ENCODE peak calls at places on chromosomes 7 and 10, in eight cellular contexts. F is BE2C, X is cardiac muscle cell, S is suprapubic skin, N is GM20000, Y is left ventricle myocardium inferior, U is fibroblast of pulmonary artery, M is mammary epithelial cell. A is an unnamed sample.

GRCh38 chr7:1459930-1460756 is 873 bp upstream of the MICALL2 start:
- DNase-seq in F (no peak), X (no peak), S (peak), N (peak), Y (peak), U (no peak), M (peak), A (no peak)

GRCh38 chr7:2042650-2043049 is 190.1 kb downstream of the MAD1L1 start:
- DNase-seq in F (peak), X (no peak), S (peak), N (no peak), Y (peak), U (no peak), M (no peak), A (no peak)

GRCh38 chr7:3493499-3493898 is 192.4 kb downstream of the SDK1 start:
- DNase-seq in F (no peak), X (no peak), S (no peak), N (no peak), Y (no peak), U (peak), M (peak), A (no peak)

GRCh38 chr7:137874390-137874789 is 27.6 kb upstream of the DGKI start:
- DNase-seq in F (no peak), X (no peak), S (no peak), N (no peak), Y (no peak), U (peak), M (no peak), A (no peak)

GRCh38 chr7:5649658-5650057 is 131.8 kb downstream of the RNF216 start:
- DNase-seq in F (no peak), X (no peak), S (no peak), N (no peak), Y (no peak), U (no peak), M (no peak), A (no peak)

GRCh38 chr10:75407716-75408511 is 6.3 kb upstream of the ZNF503 start:
- DNase-seq in F (no peak), X (peak), S (no peak), N (peak), Y (peak), U (no peak), M (peak), A (peak)

GRCh38 chr7:18212788-18213187 is 185.1 kb upstream of the PRPS1L1 start:
- DNase-seq in F (peak), X (peak), S (no peak), N (no peak), Y (no peak), U (peak), M (no peak), A (no peak)

GRCh38 chr7:44176486-44176885 is 12.8 kb downstream of the GCK start:
- DNase-seq in F (no peak), X (no peak), S (no peak), N (no peak), Y (no peak), U (no peak), M (no peak), A (no peak)

GRCh38 chr10:34010891-34011290 is 676.4 kb upstream of the NRP1 start:
- DNase-seq in F (no peak), X (no peak), S (no peak), N (no peak), Y (no peak), U (no peak), M (peak), A (no peak)

GRCh38 chr10:7408494-7409044 is 2.3 kb downstream of the SFMBT2 start:
- DNase-seq in F (peak), X (peak), S (no peak), N (peak), Y (peak), U (peak), M (peak), A (peak)

GRCh38 chr10:48523212-48523819 is 81.6 kb downstream of the ARHGAP22 start:
- DNase-seq in F (no peak), X (peak), S (no peak), N (no peak), Y (peak), U (peak), M (no peak), A (peak)

GRCh38 chr10:128494665-128495064 is 368.4 kb upstream of the MKI67 start:
- DNase-seq in F (no peak), X (no peak), S (no peak), N (no peak), Y (no peak), U (no peak), M (no peak), A (no peak)

GRCh38 chr7:143375298-143376034 is 5.7 kb upstream of the ZYX start:
- DNase-seq in F (no peak), X (no peak), S (no peak), N (no peak), Y (no peak), U (no peak), M (no peak), A (no peak)

GRCh38 chr7:18778594-18778993 is 283.0 kb downstream of the HDAC9 start:
- DNase-seq in F (no peak), X (no peak), S (no peak), N (no peak), Y (no peak), U (peak), M (no peak), A (no peak)

GRCh38 chr7:132757778-132758177 is 181.5 kb upstream of the PLXNA4 start:
- DNase-seq in F (no peak), X (no peak), S (no peak), N (no peak), Y (no peak), U (no peak), M (no peak), A (no peak)

GRCh38 chr10:26725837-26726727 is 28.6 kb downstream of the PDSS1 start:
- DNase-seq in F (peak), X (peak), S (no peak), N (peak), Y (peak), U (peak), M (peak), A (peak)

GRCh38 chr7:156897673-156898072 is 4.7 kb upstream of the LMBR1 start:
- DNase-seq in F (no peak), X (no peak), S (no peak), N (no peak), Y (no peak), U (peak), M (peak), A (no peak)

GRCh38 chr10:7151538-7151937 is 259.3 kb downstream of the SFMBT2 start:
- DNase-seq in F (no peak), X (no peak), S (no peak), N (no peak), Y (no peak), U (no peak), M (no peak), A (no peak)

GRCh38 chr10:120477723-120478270 is 20.8 kb downstream of the PLPP4 start:
- DNase-seq in F (no peak), X (no peak), S (no peak), N (no peak), Y (no peak), U (peak), M (no peak), A (no peak)

GRCh38 chr7:46725838-46726237 is 804.8 kb upstream of the IGFBP3 start:
- DNase-seq in F (no peak), X (no peak), S (no peak), N (no peak), Y (no peak), U (peak), M (no peak), A (no peak)

GRCh38 chr10:22649390-22649841 is 65.0 kb downstream of the PIP4K2A start:
- DNase-seq in F (no peak), X (no peak), S (no peak), N (no peak), Y (no peak), U (no peak), M (no peak), A (no peak)

GRCh38 chr10:22648547-22648961 is 65.8 kb downstream of the PIP4K2A start:
- DNase-seq in F (no peak), X (no peak), S (no peak), N (no peak), Y (no peak), U (peak), M (peak), A (no peak)

GRCh38 chr10:22649977-22650376 is 64.4 kb downstream of the PIP4K2A start:
- DNase-seq in F (no peak), X (no peak), S (no peak), N (no peak), Y (no peak), U (no peak), M (no peak), A (no peak)

GRCh38 chr10:22652988-22653431 is 61.4 kb downstream of the PIP4K2A start:
- DNase-seq in F (no peak), X (no peak), S (no peak), N (no peak), Y (no peak), U (no peak), M (no peak), A (no peak)

DNA sequence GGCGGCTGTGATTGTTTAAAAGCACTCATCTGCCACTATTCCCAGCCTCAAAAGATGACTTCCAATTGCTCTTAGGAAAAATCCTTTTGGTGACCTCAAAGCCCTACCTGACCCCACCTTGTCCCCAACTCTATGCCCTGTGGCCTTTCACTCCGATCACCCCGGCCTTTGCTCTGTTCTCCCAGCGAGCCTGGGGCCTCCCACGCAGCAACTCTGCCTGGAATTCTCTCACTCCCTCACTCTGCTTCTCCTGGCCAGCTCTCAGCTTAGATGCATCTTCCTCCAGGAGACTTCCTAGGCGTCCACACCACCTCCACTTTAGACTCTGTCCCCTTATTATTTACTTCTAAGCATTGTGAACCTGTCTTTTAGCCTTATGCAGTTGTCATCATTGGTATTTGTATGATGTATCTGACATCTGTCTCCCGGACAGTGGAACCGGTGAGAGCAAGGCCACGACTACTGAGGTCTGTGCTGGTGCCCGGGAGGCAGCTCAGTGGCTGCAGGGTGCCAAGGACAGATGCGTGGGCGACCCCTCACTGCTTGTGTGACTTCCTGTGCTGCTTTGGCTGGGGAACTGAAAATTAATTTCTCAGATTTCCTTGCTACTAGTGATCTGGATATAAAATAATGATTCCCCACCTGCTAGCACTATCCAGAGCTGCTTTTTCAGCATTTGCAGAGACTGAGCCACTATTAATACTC is 63.0 kb downstream of the PIP4K2A start:
- DNase-seq in F (no peak), X (no peak), S (no peak), N (no peak), Y (no peak), U (no peak), M (no peak), A (no peak)
- TF ChIP-seq CTCF in F (no peak), X (no peak), S (no peak), N (no peak), Y (no peak), U (no peak), M (no peak), A (no peak)

DNA sequence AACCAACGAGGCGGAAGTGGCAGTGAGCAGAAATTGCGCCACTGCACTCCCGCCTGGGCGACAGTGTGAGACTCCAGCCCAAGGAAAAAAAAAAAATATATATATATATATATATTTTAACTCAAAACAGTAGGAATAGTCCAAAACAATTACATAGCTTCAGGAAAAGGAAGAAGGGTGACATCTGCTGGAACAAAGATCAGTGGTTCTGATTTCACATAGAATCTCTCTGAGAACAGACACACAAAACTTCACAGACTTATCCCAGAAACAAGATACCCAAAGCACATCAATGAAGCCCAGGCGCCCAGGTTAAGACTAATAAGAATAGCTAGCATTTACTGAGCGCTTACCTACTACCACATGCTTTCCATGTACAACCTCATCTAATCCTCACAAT is 45.0 kb downstream of the DNMBP start:
- DNase-seq in F (no peak), X (no peak), S (no peak), N (no peak), Y (no peak), U (peak), M (no peak), A (no peak)
- TF ChIP-seq CTCF in F (no peak), X (peak), S (no peak), N (no peak), Y (peak), U (peak), M (no peak), A (no peak)

GRCh38 chr10:103842605-103843004 is 12.8 kb downstream of the SH3PXD2A start:
- DNase-seq in F (no peak), X (no peak), S (no peak), N (no peak), Y (no peak), U (no peak), M (no peak), A (no peak)

GRCh38 chr10:103843854-103844567 is 11.4 kb downstream of the SH3PXD2A start:
- DNase-seq in F (no peak), X (no peak), S (no peak), N (no peak), Y (no peak), U (no peak), M (no peak), A (no peak)

GRCh38 chr10:103841519-103841918 is 13.9 kb downstream of the SH3PXD2A start:
- DNase-seq in F (no peak), X (no peak), S (peak), N (no peak), Y (no peak), U (no peak), M (no peak), A (no peak)

GRCh38 chr10:103840747-103841085 is 14.7 kb downstream of the SH3PXD2A start:
- DNase-seq in F (no peak), X (no peak), S (no peak), N (no peak), Y (no peak), U (no peak), M (no peak), A (no peak)

GRCh38 chr10:103843045-103843444 is 12.3 kb downstream of the SH3PXD2A start:
- DNase-seq in F (no peak), X (no peak), S (no peak), N (no peak), Y (no peak), U (no peak), M (no peak), A (no peak)
- TF ChIP-seq CTCF in F (no peak), X (no peak), S (no peak), N (no peak), Y (no peak), U (no peak), M (no peak), A (no peak)

GRCh38 chr10:18577823-18578685 is 73.3 kb downstream of the NSUN6 start:
- DNase-seq in F (no peak), X (no peak), S (no peak), N (no peak), Y (no peak), U (no peak), M (no peak), A (no peak)

GRCh38 chr10:18582803-18583202 is 68.6 kb downstream of the NSUN6 start:
- DNase-seq in F (no peak), X (peak), S (no peak), N (no peak), Y (no peak), U (no peak), M (no peak), A (no peak)

DNA sequence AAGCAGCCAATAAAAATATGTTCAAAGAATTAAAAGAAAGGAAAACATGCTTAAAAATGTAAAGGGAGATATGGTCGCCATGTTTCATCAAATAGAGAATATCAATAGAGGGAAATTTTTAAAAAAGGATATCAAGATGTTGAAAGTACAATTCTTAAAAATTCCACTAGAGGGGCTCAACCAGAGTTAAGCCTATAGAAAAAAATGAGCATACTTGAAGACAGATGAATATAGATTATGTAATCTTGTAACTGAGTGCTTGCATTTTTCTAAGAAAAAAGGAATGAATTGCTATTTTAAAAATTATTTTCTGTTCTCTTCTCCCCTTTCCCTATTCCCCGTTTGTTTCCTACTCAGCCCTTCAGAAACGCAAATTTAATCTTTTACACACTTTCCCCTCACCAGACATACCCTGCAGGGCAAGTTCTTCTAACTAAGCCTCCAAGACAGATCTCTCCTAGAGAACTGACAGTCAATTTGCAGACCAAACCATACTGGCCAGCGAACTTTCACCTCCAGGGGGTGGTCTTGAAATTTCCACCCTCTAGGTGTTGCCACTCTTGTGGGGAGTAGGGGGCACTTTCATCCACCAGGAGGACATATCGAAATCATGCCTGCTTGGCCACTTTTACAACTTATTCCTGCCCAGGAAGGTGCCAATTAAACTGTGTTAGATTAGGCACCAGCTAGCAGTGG is 67.7 kb downstream of the NSUN6 start:
- DNase-seq in F (no peak), X (no peak), S (no peak), N (no peak), Y (no peak), U (peak), M (no peak), A (no peak)
- TF ChIP-seq CTCF in F (no peak), X (peak), S (no peak), N (no peak), Y (no peak), U (peak), M (peak), A (peak)

DNA sequence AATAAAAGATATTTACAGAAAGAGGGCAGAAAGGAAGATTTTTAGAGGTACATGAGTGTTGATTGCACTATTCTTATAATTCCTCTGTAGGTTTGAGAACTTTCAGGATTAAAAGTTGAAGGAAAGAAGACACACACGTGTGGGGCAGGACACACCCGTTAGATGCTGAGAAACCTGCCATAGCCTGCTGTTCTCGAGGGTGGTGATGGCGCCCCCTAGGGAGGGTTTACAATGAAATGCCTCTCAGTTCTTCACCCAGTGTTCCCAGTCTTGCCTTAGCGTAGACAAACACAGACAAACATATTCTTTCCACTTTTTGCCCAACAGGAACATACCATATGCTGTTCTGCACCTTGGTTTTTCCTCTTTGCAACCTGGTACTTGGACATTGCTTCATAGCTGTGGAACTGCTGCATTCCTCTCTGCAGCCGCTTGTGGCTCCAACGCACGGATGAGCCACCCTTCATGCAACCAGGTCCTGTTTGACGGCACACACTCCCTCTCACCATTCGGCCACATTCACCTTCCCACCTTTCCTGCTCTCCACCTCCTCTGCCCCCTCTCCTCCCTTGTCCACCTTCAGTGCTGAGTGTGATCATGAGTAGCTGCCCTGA is 23.3 kb upstream of the HSPA12A start:
- DNase-seq in F (no peak), X (no peak), S (peak), N (no peak), Y (no peak), U (no peak), M (no peak), A (no peak)
- TF ChIP-seq CTCF in F (peak), X (peak), S (no peak), N (no peak), Y (peak), U (peak), M (peak), A (no peak)